ENCODE peak calls at places on chromosomes 3 and 15, in five cellular contexts. W is CD8-positive, alpha-beta T cell; D is tibial artery; V is lower lobe of right lung; Z is A549. H is an unnamed sample.

GRCh38 chr3:40024526-40024925 is 215.1 kb downstream of the MYRIP start:
- DNase-seq in Z (no peak), D (no peak), V (no peak), W (no peak), H (no peak)

GRCh38 chr3:110456001-110456400 is 615.6 kb upstream of the NECTIN3 start:
- DNase-seq in W (no peak), D (no peak), V (no peak), Z (no peak), H (no peak)

GRCh38 chr3:42502429-42503250 is at the start of gene VIPR1:
- DNase-seq in W (peak; percentile 94), D (peak; percentile 89), V (peak; percentile 90), Z (peak; percentile 65), H (no peak)

GRCh38 chr15:41870689-41871081 is 23.2 kb downstream of the SPTBN5 start:
- DNase-seq in D (no peak), Z (no peak), V (no peak), W (peak; percentile 68), H (no peak)

GRCh38 chr3:187678869-187679268 is 8.7 kb upstream of the SST start:
- DNase-seq in Z (peak; percentile 8), W (no peak), D (no peak), V (no peak), H (no peak)

GRCh38 chr15:45253330-45253729 is 1.3 kb downstream of the SLC28A2 start:
- DNase-seq in V (no peak), Z (no peak), W (no peak), D (no peak), H (no peak)

GRCh38 chr3:149744151-149744550 is 8.1 kb downstream of the COMMD2 start:
- DNase-seq in W (no peak), Z (no peak), D (no peak), V (no peak), H (no peak)

GRCh38 chr3:186413615-186414415 is 51.8 kb upstream of the DGKG start:
- DNase-seq in D (peak; percentile 84), Z (no peak), V (peak; percentile 51), W (no peak), H (peak; percentile 70)

GRCh38 chr3:6779140-6779539 is 81.8 kb upstream of the GRM7 start:
- DNase-seq in W (no peak), Z (no peak), V (no peak), D (no peak), H (no peak)

GRCh38 chr15:60695713-60696522 is 217.0 kb upstream of the ICE2 start:
- DNase-seq in Z (no peak), D (no peak), V (no peak), W (peak; percentile 58), H (no peak)

GRCh38 chr3:23629181-23629893 is 176.4 kb upstream of the UBE2E1 start:
- DNase-seq in D (no peak), W (no peak), Z (no peak), V (no peak), H (no peak)

GRCh38 chr3:123667784-123668183 is 82.9 kb upstream of the HACD2 start:
- DNase-seq in W (no peak), Z (no peak), V (no peak), D (no peak), H (no peak)

GRCh38 chr3:61315874-61316273 is 64.6 kb upstream of the FHIT start:
- DNase-seq in D (no peak), V (no peak), Z (no peak), W (no peak), H (no peak)

GRCh38 chr3:177679568-177680441 is 482.5 kb upstream of the TBL1XR1 start:
- DNase-seq in D (no peak), W (no peak), Z (no peak), V (no peak), H (no peak)

GRCh38 chr3:50518441-50518840 is 15.0 kb upstream of the CACNA2D2 start:
- DNase-seq in W (no peak), Z (no peak), D (no peak), V (no peak), H (no peak)

GRCh38 chr3:72418856-72419255 is 429.4 kb downstream of the SHQ1 start:
- DNase-seq in D (no peak), W (no peak), Z (no peak), V (no peak), H (no peak)

GRCh38 chr15:98888839-98889479 is 118.6 kb downstream of the PGPEP1L start:
- DNase-seq in Z (no peak), W (no peak), V (no peak), D (no peak), H (no peak)

GRCh38 chr3:69288161-69288895 is 97.6 kb downstream of the FRMD4B start:
- DNase-seq in W (no peak), D (no peak), V (no peak), Z (no peak), H (no peak)

GRCh38 chr3:177195941-177196472 is 1.3 kb downstream of the TBL1XR1 start:
- DNase-seq in D (no peak), V (no peak), W (peak; percentile 27), Z (no peak), H (no peak)

GRCh38 chr3:107877936-107878335 is 212.9 kb downstream of the CD47 start:
- DNase-seq in W (no peak), Z (no peak), V (no peak), D (no peak), H (no peak)

GRCh38 chr15:38224486-38224885 is 28.1 kb upstream of the SPRED1 start:
- DNase-seq in D (no peak), Z (no peak), V (no peak), W (no peak), H (no peak)

GRCh38 chr3:112958749-112959560 is 15.9 kb downstream of the CD200R1 start:
- DNase-seq in Z (no peak), D (no peak), V (no peak), W (no peak), H (no peak)

GRCh38 chr3:114310701-114311100 is 16.9 kb downstream of the TIGIT start:
- DNase-seq in D (no peak), Z (no peak), V (no peak), W (no peak), H (no peak)

GRCh38 chr15:67120839-67121540 is 55.6 kb downstream of the SMAD3 start:
- DNase-seq in V (peak; percentile 89), W (peak; percentile 90), Z (peak; percentile 87), D (peak; percentile 97), H (peak; percentile 94)
- H3K4me1 ChIP-seq in V (peaks cover 73% of the 10 kb centered on the region), W (peaks cover 43% of the 10 kb centered on the region), Z (peaks cover 97% of the 10 kb centered on the region), D (no peaks in the 10 kb centered on the region), H (peaks cover 48% of the 10 kb centered on the region)

GRCh38 chr3:87120221-87120620 is 106.9 kb upstream of the CHMP2B start:
- DNase-seq in W (no peak), Z (no peak), V (no peak), D (no peak), H (no peak)

GRCh38 chr3:87126321-87126720 is 100.8 kb upstream of the CHMP2B start:
- DNase-seq in V (no peak), W (no peak), Z (no peak), D (no peak), H (no peak)

GRCh38 chr3:87125116-87125515 is 102.0 kb upstream of the CHMP2B start:
- DNase-seq in W (no peak), Z (no peak), D (no peak), V (no peak), H (no peak)

GRCh38 chr3:87120850-87121249 is 106.3 kb upstream of the CHMP2B start:
- DNase-seq in W (no peak), D (no peak), Z (no peak), V (no peak), H (no peak)

DNA sequence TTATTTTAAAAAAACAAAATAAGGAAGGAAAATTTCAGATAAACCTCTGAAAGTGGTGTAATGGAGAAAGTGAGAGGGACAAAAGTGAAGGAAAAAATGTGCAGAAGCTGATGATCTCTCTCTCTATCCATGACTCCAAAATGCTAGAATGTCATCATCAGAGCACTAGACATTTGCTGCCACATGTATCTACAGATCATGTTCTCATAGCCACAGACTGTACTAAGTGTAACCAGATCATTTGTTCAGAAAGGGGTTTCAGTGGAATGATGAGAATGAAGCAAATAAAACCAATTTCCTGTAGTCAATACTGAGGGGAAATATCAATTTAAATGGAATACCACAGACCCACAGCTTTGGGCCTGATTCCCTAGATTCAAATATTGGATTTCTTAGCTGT is 104.3 kb upstream of the CHMP2B start:
- DNase-seq in D (no peak), V (no peak), Z (no peak), W (no peak), H (no peak)
- TF ChIP-seq CTCF in D (no peak), V (no peak), Z (no peak), W (no peak), H (no peak)

GRCh38 chr15:74790080-74790916 is 8.4 kb downstream of the CSK start:
- DNase-seq in W (peak; percentile 56), D (peak; percentile 77), V (peak; percentile 77), Z (no peak), H (peak; percentile 85)
- H3K4me1 ChIP-seq in W (peaks cover 97% of the 10 kb centered on the region), D (peaks cover 4% of the 10 kb centered on the region), V (peaks cover 85% of the 10 kb centered on the region), Z (peaks cover 17% of the 10 kb centered on the region), H (peaks cover 17% of the 10 kb centered on the region)

GRCh38 chr3:132342183-132342582 is 25.0 kb downstream of the ACP3 start:
- DNase-seq in W (no peak), V (no peak), Z (no peak), D (no peak), H (no peak)
- TF ChIP-seq CTCF in W (no peak), V (no peak), Z (peak; percentile 21), D (no peak), H (no peak)

DNA sequence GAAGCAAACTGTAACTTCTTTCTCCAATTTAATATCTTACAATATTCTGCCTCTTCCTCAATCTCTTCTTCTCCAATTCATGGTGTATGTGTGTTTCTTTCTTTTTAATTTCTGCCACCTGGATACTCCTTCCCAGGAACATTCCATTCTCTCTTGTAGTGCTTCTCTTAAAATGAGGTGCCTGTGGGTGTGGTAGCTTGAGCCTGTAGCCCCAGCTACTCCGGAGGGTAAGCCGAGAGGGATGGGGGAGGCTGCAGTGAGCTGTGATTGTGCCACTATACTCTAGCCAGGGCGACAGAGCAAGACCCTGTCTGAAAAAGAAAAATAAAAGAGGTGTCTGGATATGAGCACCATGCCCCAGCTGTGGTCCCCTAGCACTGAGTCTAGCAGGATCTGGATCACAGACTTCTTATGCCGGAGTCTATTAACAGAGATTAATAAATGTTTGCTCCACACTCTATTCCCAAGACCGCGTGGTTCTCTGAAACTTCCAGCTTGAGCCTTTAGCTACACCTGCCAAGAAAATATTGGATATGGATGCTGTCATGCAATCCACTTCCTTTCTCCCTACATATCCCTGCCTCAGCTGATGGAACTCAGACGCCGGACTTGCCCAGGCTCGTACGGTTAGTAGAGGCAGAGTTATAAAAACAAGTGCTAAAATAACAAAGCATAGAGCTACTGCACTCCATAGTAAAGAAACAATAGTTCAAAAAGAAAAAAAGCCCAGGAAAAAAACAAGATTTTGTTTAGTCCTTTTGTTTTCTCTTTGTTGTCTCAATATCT is 42.8 kb upstream of the NEO1 start:
- DNase-seq in W (no peak), D (no peak), Z (no peak), V (no peak), H (no peak)
- H3K4me1 ChIP-seq in W (no peaks in the 10 kb centered on the region), D (no peaks in the 10 kb centered on the region), Z (peaks cover 18% of the 10 kb centered on the region), V (no peaks in the 10 kb centered on the region), H (no peaks in the 10 kb centered on the region)

GRCh38 chr3:139122612-139123011 is 77.9 kb upstream of the PRR23C start:
- DNase-seq in V (no peak), D (no peak), W (no peak), Z (no peak), H (no peak)
- TF ChIP-seq CTCF in V (no peak), D (no peak), W (no peak), Z (no peak), H (no peak)